ENCODE peak calls at places on chromosomes 11 and 22, in four cellular contexts. X is A673, W is left ventricle myocardium inferior, E is fibroblast of mammary gland. D is an unnamed sample.

GRCh38 chr11:133047036-133047800 is 485.1 kb downstream of the OPCML start:
- DNase-seq in X (no peak), W (no peak), E (no peak), D (no peak)

GRCh38 chr11:45879803-45880685 is 5.4 kb upstream of the MAPK8IP1 start:
- DNase-seq in X (peak), W (no peak), E (peak), D (peak)

GRCh38 chr11:41281131-41281742 is 178.2 kb downstream of the LRRC4C start:
- DNase-seq in X (peak), W (no peak), E (no peak), D (no peak)

GRCh38 chr11:119205574-119206511 is at the start of gene CBL:
- DNase-seq in X (peak), W (peak), E (peak), D (peak)

GRCh38 chr11:2741377-2742131 is 41.8 kb upstream of the KCNQ1OT1 start:
- DNase-seq in X (no peak), W (peak), E (peak), D (peak)

GRCh38 chr11:65355013-65355775 is 643 bp downstream of the TIGD3 start:
- DNase-seq in X (no peak), W (peak), E (no peak), D (no peak)

GRCh38 chr22:50169774-50170341 is 673 bp upstream of the PANX2 start:
- DNase-seq in X (peak), W (no peak), E (no peak), D (peak)

GRCh38 chr11:64935634-64936081 is at the start of gene GPHA2:
- DNase-seq in X (peak), W (no peak), E (peak), D (peak)

GRCh38 chr22:40635008-40635939 is 1.2 kb downstream of the MRTFA start:
- DNase-seq in X (no peak), W (peak), E (no peak), D (peak)

GRCh38 chr22:29327089-29327764 is 11.7 kb upstream of the RASL10A start:
- DNase-seq in X (no peak), W (no peak), E (no peak), D (no peak)

GRCh38 chr22:17779286-17780115 is 5.2 kb upstream of the BID start:
- DNase-seq in X (peak), W (no peak), E (no peak), D (no peak)

GRCh38 chr22:32754413-32755041 is 47.0 kb upstream of the TIMP3 start:
- DNase-seq in X (no peak), W (peak), E (peak), D (peak)

GRCh38 chr22:24510694-24511625 is 15.8 kb downstream of the UPB1 start:
- DNase-seq in X (no peak), W (peak), E (peak), D (peak)

GRCh38 chr22:19717181-19717580 is 2.9 kb downstream of the SEPTIN5 start:
- DNase-seq in X (no peak), W (no peak), E (no peak), D (no peak)

GRCh38 chr11:111736191-111736590 is 30.0 kb downstream of the PPP2R1B start:
- DNase-seq in X (no peak), W (no peak), E (peak), D (no peak)

GRCh38 chr22:19693981-19694670 is 20.2 kb upstream of the SEPTIN5 start:
- DNase-seq in X (no peak), W (no peak), E (no peak), D (no peak)

GRCh38 chr11:133302056-133302455 is 230.2 kb downstream of the OPCML start:
- DNase-seq in X (no peak), W (no peak), E (no peak), D (no peak)

GRCh38 chr11:6387811-6388599 is 2.3 kb upstream of the SMPD1 start:
- DNase-seq in X (no peak), W (no peak), E (peak), D (peak)

GRCh38 chr22:24155597-24156145 is 25.6 kb upstream of the SUSD2 start:
- DNase-seq in X (peak), W (peak), E (peak), D (peak)

GRCh38 chr11:87897921-87898320 is 277.3 kb downstream of the RAB38 start:
- DNase-seq in X (no peak), W (no peak), E (no peak), D (no peak)
- H3K4me3 ChIP-seq in X (no peak), W (no peak), E (no peak), D (no peak)

GRCh38 chr11:71240865-71241691 is 11.3 kb downstream of the SHANK2 start:
- DNase-seq in X (peak), W (no peak), E (peak), D (peak)
- H3K4me3 ChIP-seq in X (peak), W (no peak), E (no peak), D (no peak)

GRCh38 chr11:130159657-130160459 is at the start of gene ST14:
- DNase-seq in X (no peak), W (no peak), E (no peak), D (peak)
- H3K4me3 ChIP-seq in X (peak), W (peak), E (no peak), D (peak)

GRCh38 chr11:43693069-43693468 is 12.5 kb downstream of the HSD17B12 start:
- DNase-seq in X (no peak), W (no peak), E (no peak), D (no peak)
- H3K4me3 ChIP-seq in X (no peak), W (no peak), E (no peak), D (no peak)

DNA sequence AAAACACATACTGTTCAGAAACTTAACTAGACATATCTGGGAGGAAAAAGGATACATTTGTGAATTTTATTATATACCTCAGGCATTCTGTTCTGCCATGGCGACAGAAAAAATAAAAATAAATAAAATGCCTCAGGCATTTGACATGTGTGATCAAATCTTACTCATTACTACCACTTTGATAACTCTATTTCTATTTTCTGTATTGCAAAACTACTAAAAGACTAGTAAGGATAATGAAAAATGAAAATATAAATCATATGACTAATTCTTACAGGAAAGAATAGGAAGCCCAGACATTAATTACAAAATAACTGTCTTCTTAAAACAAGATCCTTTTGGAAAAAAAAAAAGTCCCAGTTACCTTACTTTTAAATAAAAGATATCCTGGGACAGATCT is 5.3 kb downstream of the PICALM start:
- DNase-seq in X (no peak), W (no peak), E (peak), D (peak)
- H3K4me3 ChIP-seq in X (peak), W (peak), E (no peak), D (no peak)

GRCh38 chr11:10692716-10693115 is 839 bp downstream of the IRAG1 start:
- DNase-seq in X (no peak), W (no peak), E (no peak), D (no peak)
- H3K4me3 ChIP-seq in X (no peak), W (peak), E (no peak), D (no peak)

GRCh38 chr11:60785806-60786361 is 751 bp downstream of the MS4A10 start:
- DNase-seq in X (no peak), W (no peak), E (peak), D (no peak)
- H3K4me3 ChIP-seq in X (no peak), W (no peak), E (no peak), D (no peak)

DNA sequence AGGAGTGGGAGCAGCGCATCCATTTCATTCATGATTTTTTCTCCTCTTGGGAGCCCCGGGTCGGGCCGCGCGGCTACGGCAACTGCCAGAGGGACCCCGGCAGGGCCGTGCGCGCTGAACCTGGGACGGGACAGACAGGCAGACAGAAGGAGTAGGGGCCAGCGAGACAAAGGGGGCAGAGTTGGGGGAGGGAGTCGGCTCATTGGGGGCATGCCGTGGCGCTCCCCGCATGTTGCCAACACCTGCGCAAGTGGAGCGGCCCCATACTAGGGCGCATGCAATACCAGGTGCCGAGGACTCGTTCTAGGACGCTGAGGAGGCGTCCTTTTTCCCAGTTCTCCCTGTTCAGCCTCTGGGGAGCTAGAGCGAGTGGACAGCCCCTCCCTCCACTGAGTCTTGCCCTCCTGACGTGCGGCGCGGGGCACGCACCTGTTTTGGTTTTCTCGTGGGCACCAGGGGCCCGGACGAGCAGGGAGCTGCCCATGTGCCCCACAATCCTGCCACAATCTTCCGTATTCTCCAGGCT is 531 bp upstream of the PTPN5 start:
- DNase-seq in X (no peak), W (no peak), E (no peak), D (no peak)
- H3K4me3 ChIP-seq in X (peak), W (peak), E (no peak), D (no peak)

DNA sequence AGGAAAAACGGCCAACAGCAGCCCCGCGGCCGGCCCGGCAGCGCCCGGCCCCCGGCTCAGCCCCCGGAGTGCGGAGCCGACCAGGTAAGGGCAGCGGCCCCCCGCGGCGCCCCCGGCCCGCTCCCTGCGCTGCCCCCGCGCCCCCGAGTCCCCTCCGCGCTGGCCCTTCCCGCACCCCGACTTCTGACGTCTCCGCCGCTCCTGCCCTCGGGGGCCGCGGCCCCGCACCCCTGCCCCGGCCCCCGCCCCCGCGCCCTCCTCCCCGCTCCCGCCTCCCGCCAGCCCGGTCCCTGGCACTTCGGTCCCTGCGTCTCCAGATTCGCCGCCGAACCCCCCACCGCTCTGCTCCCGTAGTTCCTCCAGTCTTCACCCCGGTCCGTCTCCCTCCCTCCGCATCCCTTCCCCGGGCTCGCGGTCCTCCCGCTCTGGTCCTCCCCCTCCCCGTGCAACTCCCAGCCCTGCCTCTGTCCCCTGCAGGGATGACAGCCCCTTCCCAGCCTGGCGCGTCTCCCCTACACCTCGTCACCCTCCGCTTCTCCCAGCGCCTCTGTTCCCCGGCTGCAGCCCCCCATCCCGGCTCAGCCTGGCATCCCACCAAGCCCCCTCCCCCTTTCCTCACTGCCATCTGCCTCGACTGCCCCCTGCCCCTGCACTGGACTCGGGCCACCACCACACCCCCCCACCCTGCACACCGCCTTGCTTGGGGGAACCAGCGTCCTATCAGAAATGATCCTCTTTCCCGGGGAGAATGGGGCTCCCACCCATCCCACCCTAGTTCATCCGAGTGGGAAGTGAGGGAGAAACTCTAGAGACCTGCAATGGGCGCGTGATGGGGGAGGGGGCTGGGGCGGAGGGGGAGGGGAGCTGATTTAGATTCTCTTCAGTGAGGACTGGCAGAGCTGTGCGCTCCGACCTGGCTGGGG is 517 bp downstream of the GRIK4 start:
- DNase-seq in X (no peak), W (no peak), E (no peak), D (no peak)
- H3K4me3 ChIP-seq in X (peak), W (peak), E (no peak), D (no peak)